ENCODE peak calls at places on chromosomes 5 and 9, in five cellular contexts. One of them, this sample, is unnamed.

GRCh38 chr9:121601234-121601633 is 50.2 kb upstream of the DAB2IP start:
- DNase-seq in cardiac muscle cell: no peak
- DNase-seq in DND-41: no peak
- DNase-seq in PC-9: no peak
- DNase-seq in heart left ventricle: no peak
- DNase-seq in this sample: no peak

GRCh38 chr9:107222020-107222522 is 61.0 kb upstream of the RAD23B start:
- DNase-seq in cardiac muscle cell: no peak
- DNase-seq in DND-41: no peak
- DNase-seq in PC-9: no peak
- DNase-seq in heart left ventricle: no peak
- DNase-seq in this sample: no peak

GRCh38 chr5:116359575-116359974 is 215.0 kb downstream of the SEMA6A start:
- DNase-seq in cardiac muscle cell: no peak
- DNase-seq in DND-41: no peak
- DNase-seq in PC-9: no peak
- DNase-seq in heart left ventricle: no peak
- DNase-seq in this sample: no peak

GRCh38 chr9:34381323-34381722 is 4.6 kb upstream of the MYORG start:
- DNase-seq in cardiac muscle cell: no peak
- DNase-seq in DND-41: no peak
- DNase-seq in PC-9: peak
- DNase-seq in heart left ventricle: peak
- DNase-seq in this sample: no peak

GRCh38 chr9:5531251-5531972 is 21.1 kb downstream of the PDCD1LG2 start:
- DNase-seq in cardiac muscle cell: no peak
- DNase-seq in DND-41: no peak
- DNase-seq in PC-9: no peak
- DNase-seq in heart left ventricle: no peak
- DNase-seq in this sample: no peak

GRCh38 chr9:37840560-37841194 is 40.1 kb downstream of the DCAF10 start:
- DNase-seq in cardiac muscle cell: no peak
- DNase-seq in DND-41: no peak
- DNase-seq in PC-9: peak
- DNase-seq in heart left ventricle: no peak
- DNase-seq in this sample: peak

GRCh38 chr5:95631991-95632675 is 12.2 kb downstream of the GPR150 start:
- DNase-seq in cardiac muscle cell: no peak
- DNase-seq in DND-41: peak
- DNase-seq in PC-9: no peak
- DNase-seq in heart left ventricle: no peak
- DNase-seq in this sample: no peak

GRCh38 chr5:14268738-14269137 is 125.6 kb downstream of the TRIO start:
- DNase-seq in cardiac muscle cell: no peak
- DNase-seq in DND-41: no peak
- DNase-seq in PC-9: no peak
- DNase-seq in heart left ventricle: peak
- DNase-seq in this sample: no peak

GRCh38 chr9:136328011-136328621 is 777 bp downstream of the GPSM1 start:
- DNase-seq in cardiac muscle cell: peak
- DNase-seq in DND-41: no peak
- DNase-seq in PC-9: peak
- DNase-seq in heart left ventricle: no peak
- DNase-seq in this sample: no peak

GRCh38 chr5:81154725-81155124 is 78.4 kb upstream of the CKMT2 start:
- DNase-seq in cardiac muscle cell: no peak
- DNase-seq in DND-41: no peak
- DNase-seq in PC-9: no peak
- DNase-seq in heart left ventricle: no peak
- DNase-seq in this sample: no peak

GRCh38 chr5:125823572-125823971 is 599.6 kb upstream of the GRAMD2B start:
- DNase-seq in cardiac muscle cell: no peak
- DNase-seq in DND-41: no peak
- DNase-seq in PC-9: no peak
- DNase-seq in heart left ventricle: no peak
- DNase-seq in this sample: no peak

GRCh38 chr9:91712811-91713210 is 237.2 kb downstream of the ROR2 start:
- DNase-seq in cardiac muscle cell: no peak
- DNase-seq in DND-41: no peak
- DNase-seq in PC-9: no peak
- DNase-seq in heart left ventricle: no peak
- DNase-seq in this sample: no peak

GRCh38 chr9:121999556-121999955 is 93.6 kb downstream of the TTLL11 start:
- DNase-seq in cardiac muscle cell: no peak
- DNase-seq in DND-41: no peak
- DNase-seq in PC-9: no peak
- DNase-seq in heart left ventricle: no peak
- DNase-seq in this sample: no peak

GRCh38 chr5:160555836-160556660 is 134.4 kb downstream of the PTTG1 start:
- DNase-seq in cardiac muscle cell: no peak
- DNase-seq in DND-41: no peak
- DNase-seq in PC-9: no peak
- DNase-seq in heart left ventricle: no peak
- DNase-seq in this sample: no peak

GRCh38 chr9:93133641-93134017 is 422 bp downstream of the NINJ1 start:
- DNase-seq in cardiac muscle cell: peak
- DNase-seq in DND-41: peak
- DNase-seq in PC-9: peak
- DNase-seq in heart left ventricle: peak
- DNase-seq in this sample: peak

GRCh38 chr9:135613946-135614805 is 25.2 kb downstream of the GLT6D1 start:
- DNase-seq in cardiac muscle cell: no peak
- DNase-seq in DND-41: no peak
- DNase-seq in PC-9: no peak
- DNase-seq in heart left ventricle: no peak
- DNase-seq in this sample: no peak

GRCh38 chr5:98846526-98846925 is 73.1 kb downstream of the RGMB start:
- DNase-seq in cardiac muscle cell: no peak
- DNase-seq in DND-41: no peak
- DNase-seq in PC-9: no peak
- DNase-seq in heart left ventricle: no peak
- DNase-seq in this sample: no peak

GRCh38 chr9:81686614-81687520 is 2.5 kb downstream of the TLE1 start:
- DNase-seq in cardiac muscle cell: peak
- DNase-seq in DND-41: no peak
- DNase-seq in PC-9: peak
- DNase-seq in heart left ventricle: peak
- DNase-seq in this sample: peak

GRCh38 chr9:86406366-86406765 is 52.2 kb upstream of the TUT7 start:
- DNase-seq in cardiac muscle cell: no peak
- DNase-seq in DND-41: no peak
- DNase-seq in PC-9: peak
- DNase-seq in heart left ventricle: no peak
- DNase-seq in this sample: peak

GRCh38 chr5:66807743-66808142 is 211.6 kb downstream of the MAST4 start:
- DNase-seq in cardiac muscle cell: no peak
- DNase-seq in DND-41: no peak
- DNase-seq in PC-9: peak
- DNase-seq in heart left ventricle: no peak
- DNase-seq in this sample: peak

GRCh38 chr5:75654693-75655315 is 43.6 kb downstream of the ANKDD1B start:
- DNase-seq in cardiac muscle cell: peak
- DNase-seq in DND-41: no peak
- DNase-seq in PC-9: no peak
- DNase-seq in heart left ventricle: peak
- DNase-seq in this sample: no peak

GRCh38 chr9:110125207-110125751 is 82.7 kb downstream of the C9orf152 start:
- DNase-seq in cardiac muscle cell: peak
- DNase-seq in DND-41: no peak
- DNase-seq in PC-9: no peak
- DNase-seq in heart left ventricle: peak
- DNase-seq in this sample: peak

GRCh38 chr5:177116631-177117373 is 16.8 kb upstream of the NSD1 start:
- DNase-seq in cardiac muscle cell: no peak
- DNase-seq in DND-41: no peak
- DNase-seq in PC-9: no peak
- DNase-seq in heart left ventricle: peak
- DNase-seq in this sample: no peak

GRCh38 chr9:98064623-98065392 is 8.3 kb downstream of the NANS start:
- DNase-seq in cardiac muscle cell: no peak
- DNase-seq in DND-41: no peak
- DNase-seq in PC-9: no peak
- DNase-seq in heart left ventricle: no peak
- DNase-seq in this sample: no peak

GRCh38 chr5:110851357-110851756 is 112.5 kb downstream of the SLC25A46 start:
- DNase-seq in cardiac muscle cell: no peak
- DNase-seq in DND-41: no peak
- DNase-seq in PC-9: no peak
- DNase-seq in heart left ventricle: no peak
- DNase-seq in this sample: no peak

GRCh38 chr5:157915638-157916037 is 56.7 kb upstream of the CLINT1 start:
- DNase-seq in cardiac muscle cell: peak
- DNase-seq in DND-41: no peak
- DNase-seq in PC-9: no peak
- DNase-seq in heart left ventricle: peak
- DNase-seq in this sample: no peak

DNA sequence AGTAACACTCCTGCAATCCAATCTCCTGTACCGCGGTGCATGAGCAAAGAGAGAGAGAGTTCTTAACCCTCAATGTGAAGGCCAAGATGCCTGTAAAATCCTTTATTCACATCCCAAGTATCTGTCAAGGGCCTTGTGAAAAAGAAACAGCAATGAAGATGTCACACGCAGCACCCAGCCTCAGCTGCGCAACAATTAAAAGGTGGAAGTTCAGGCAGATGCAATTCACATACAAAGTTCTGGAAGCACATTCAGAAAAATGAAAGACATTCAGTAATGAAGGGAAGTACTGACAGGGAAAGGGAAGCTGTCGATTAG is 137.7 kb downstream of the CDK5RAP2 start:
- DNase-seq in cardiac muscle cell: no peak
- DNase-seq in DND-41: no peak
- DNase-seq in PC-9: no peak
- DNase-seq in heart left ventricle: no peak
- DNase-seq in this sample: no peak
- H3K27ac ChIP-seq in cardiac muscle cell: no peak
- H3K27ac ChIP-seq in DND-41: no peak
- H3K27ac ChIP-seq in PC-9: no peak
- H3K27ac ChIP-seq in heart left ventricle: peak
- H3K27ac ChIP-seq in this sample: peak

GRCh38 chr5:134227259-134227658 is 1.4 kb upstream of the PPP2CA start:
- DNase-seq in cardiac muscle cell: no peak
- DNase-seq in DND-41: peak
- DNase-seq in PC-9: peak
- DNase-seq in heart left ventricle: peak
- DNase-seq in this sample: no peak
- TF ChIP-seq CTCF in cardiac muscle cell: no peak
- TF ChIP-seq CTCF in DND-41: no peak
- TF ChIP-seq CTCF in PC-9: no peak
- TF ChIP-seq CTCF in heart left ventricle: no peak
- TF ChIP-seq CTCF in this sample: no peak

GRCh38 chr5:141654298-141654697 is 3.1 kb upstream of the FCHSD1 start:
- DNase-seq in cardiac muscle cell: no peak
- DNase-seq in DND-41: no peak
- DNase-seq in PC-9: no peak
- DNase-seq in heart left ventricle: no peak
- DNase-seq in this sample: peak

GRCh38 chr5:141651728-141652105 is 499 bp upstream of the FCHSD1 start:
- DNase-seq in cardiac muscle cell: no peak
- DNase-seq in DND-41: no peak
- DNase-seq in PC-9: no peak
- DNase-seq in heart left ventricle: no peak
- DNase-seq in this sample: no peak

GRCh38 chr5:141649056-141649688 is 2.0 kb downstream of the FCHSD1 start:
- DNase-seq in cardiac muscle cell: no peak
- DNase-seq in DND-41: no peak
- DNase-seq in PC-9: no peak
- DNase-seq in heart left ventricle: no peak
- DNase-seq in this sample: no peak

GRCh38 chr5:141649972-141650371 is 1.2 kb downstream of the FCHSD1 start:
- DNase-seq in cardiac muscle cell: no peak
- DNase-seq in DND-41: no peak
- DNase-seq in PC-9: no peak
- DNase-seq in heart left ventricle: no peak
- DNase-seq in this sample: no peak

GRCh38 chr5:141650851-141651727 is at the start of gene FCHSD1:
- DNase-seq in cardiac muscle cell: peak
- DNase-seq in DND-41: no peak
- DNase-seq in PC-9: peak
- DNase-seq in heart left ventricle: peak
- DNase-seq in this sample: peak
- H3K27ac ChIP-seq in cardiac muscle cell: no peak
- H3K27ac ChIP-seq in DND-41: no peak
- H3K27ac ChIP-seq in PC-9: no peak
- H3K27ac ChIP-seq in heart left ventricle: peak
- H3K27ac ChIP-seq in this sample: no peak

DNA sequence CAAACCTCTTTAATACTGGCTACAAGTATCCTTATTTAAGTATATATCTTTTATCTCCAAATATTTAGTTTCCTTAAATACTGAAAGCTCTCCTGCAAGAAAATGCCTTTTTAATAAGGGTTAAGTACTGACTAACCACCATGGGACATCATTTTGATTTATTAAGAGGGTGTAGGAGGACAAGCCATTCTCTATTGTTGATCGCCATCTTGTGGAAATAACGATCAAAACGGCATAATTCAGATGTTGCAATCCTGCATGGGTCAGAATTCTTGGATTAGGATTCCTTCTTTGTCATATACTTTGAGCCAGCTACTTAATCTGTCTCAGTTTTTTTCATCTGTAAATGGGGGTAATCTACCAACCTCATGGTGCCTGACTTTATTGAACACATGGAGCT is 28.7 kb upstream of the C5orf46 start:
- DNase-seq in cardiac muscle cell: peak
- DNase-seq in DND-41: no peak
- DNase-seq in PC-9: peak
- DNase-seq in heart left ventricle: no peak
- DNase-seq in this sample: no peak
- TF ChIP-seq CTCF in cardiac muscle cell: peak
- TF ChIP-seq CTCF in DND-41: peak
- TF ChIP-seq CTCF in PC-9: peak
- TF ChIP-seq CTCF in heart left ventricle: peak
- TF ChIP-seq CTCF in this sample: peak

GRCh38 chr5:120151825-120152224 is 312.3 kb upstream of the PRR16 start:
- DNase-seq in cardiac muscle cell: no peak
- DNase-seq in DND-41: no peak
- DNase-seq in PC-9: no peak
- DNase-seq in heart left ventricle: no peak
- DNase-seq in this sample: no peak
- H3K27ac ChIP-seq in cardiac muscle cell: no peak
- H3K27ac ChIP-seq in DND-41: no peak
- H3K27ac ChIP-seq in PC-9: no peak
- H3K27ac ChIP-seq in heart left ventricle: peak
- H3K27ac ChIP-seq in this sample: peak

This sample was measured in AG04450.